ENCODE peak calls at places on chromosomes 12 and 14, in seven cellular contexts. P is sigmoid colon, C is Right ventricle myocardium superior, D is hepatic stellate cell, J is NCI-H1092 treated with DMSO at 0.1 percent for 48 hours, O is adrenal gland, T is A673. Z is an unnamed sample.

GRCh38 chr14:91925727-91926121 is 21.8 kb downstream of the FBLN5 start:
- DNase-seq in P (peak), C (no peak), D (no peak), J (no peak), O (no peak), T (no peak), Z (no peak)

GRCh38 chr12:95169368-95169767 is 47.9 kb downstream of the FGD6 start:
- DNase-seq in P (no peak), C (no peak), D (peak), J (no peak), O (no peak), T (peak), Z (peak)

GRCh38 chr14:56211124-56211523 is 92.9 kb downstream of the PELI2 start:
- DNase-seq in P (no peak), C (no peak), D (no peak), J (no peak), O (peak), T (no peak), Z (no peak)

GRCh38 chr12:106135781-106136180 is 3.0 kb downstream of the NUAK1 start:
- DNase-seq in P (no peak), C (no peak), D (no peak), J (no peak), O (no peak), T (no peak), Z (peak)

GRCh38 chr12:40263616-40264409 is 39.0 kb downstream of the LRRK2 start:
- DNase-seq in P (no peak), C (no peak), D (peak), J (no peak), O (no peak), T (no peak), Z (no peak)

GRCh38 chr12:41213648-41214047 is 25.5 kb downstream of the PDZRN4 start:
- DNase-seq in P (no peak), C (no peak), D (no peak), J (no peak), O (no peak), T (no peak), Z (no peak)

GRCh38 chr14:29085546-29085945 is 319.0 kb downstream of the FOXG1 start:
- DNase-seq in P (no peak), C (no peak), D (no peak), J (no peak), O (no peak), T (peak), Z (peak)

GRCh38 chr12:128643106-128643651 is 180.6 kb downstream of the SLC15A4 start:
- DNase-seq in P (no peak), C (no peak), D (no peak), J (no peak), O (no peak), T (no peak), Z (no peak)

GRCh38 chr12:124391340-124392261 is 96.7 kb downstream of the RFLNA start:
- DNase-seq in P (peak), C (peak), D (peak), J (peak), O (peak), T (no peak), Z (peak)

GRCh38 chr12:51217968-51218606 is at the start of gene POU6F1:
- DNase-seq in P (peak), C (peak), D (peak), J (peak), O (peak), T (peak), Z (peak)

GRCh38 chr14:30223385-30223785 is 295.7 kb upstream of the PRKD1 start:
- DNase-seq in P (peak), C (peak), D (peak), J (peak), O (peak), T (no peak), Z (peak)

Z was measured in bronchial epithelial cell.